ENCODE peak calls at places on chromosomes 11 and 22, in five cellular contexts. E is transverse colon, L is sigmoid colon, C is ovary, W is HepG2. A is an unnamed sample.

GRCh38 chr11:85718126-85718943 is 32.3 kb upstream of the CCDC89 start:
- DNase-seq in E (no peak), C (no peak), W (no peak), L (no peak), A (no peak)

GRCh38 chr22:20430641-20431519 is 6.7 kb downstream of the SCARF2 start:
- DNase-seq in W (no peak), L (peak), C (no peak), E (peak), A (no peak)

GRCh38 chr11:57085604-57086003 is 96.1 kb upstream of the LRRC55 start:
- DNase-seq in L (no peak), E (no peak), C (no peak), W (no peak), A (no peak)

GRCh38 chr11:133386262-133386661 is 146.0 kb downstream of the OPCML start:
- DNase-seq in W (no peak), E (no peak), C (no peak), L (no peak), A (no peak)

GRCh38 chr11:124629961-124630360 is 7.3 kb downstream of the TBRG1 start:
- DNase-seq in E (no peak), W (no peak), C (no peak), L (no peak), A (no peak)

GRCh38 chr11:9316334-9316733 is 1.9 kb upstream of the TMEM41B start:
- DNase-seq in L (no peak), W (no peak), C (no peak), E (no peak), A (no peak)

GRCh38 chr11:35160902-35161585 is 22.1 kb downstream of the CD44 start:
- DNase-seq in E (no peak), W (no peak), C (no peak), L (no peak), A (no peak)

GRCh38 chr11:120331301-120331966 is 4.8 kb upstream of the ARHGEF12 start:
- DNase-seq in W (no peak), E (no peak), L (no peak), C (peak), A (no peak)

GRCh38 chr11:77791301-77791700 is 29.2 kb downstream of the RSF1 start:
- DNase-seq in E (no peak), C (no peak), W (no peak), L (no peak), A (no peak)

GRCh38 chr22:45911601-45912271 is 65.2 kb downstream of the WNT7B start:
- DNase-seq in E (no peak), C (no peak), W (peak), L (no peak), A (peak)

GRCh38 chr11:77882396-77882795 is 61.5 kb downstream of the AAMDC start:
- DNase-seq in L (no peak), C (no peak), E (no peak), W (no peak), A (no peak)

GRCh38 chr11:2724114-2724513 is 24.3 kb upstream of the KCNQ1OT1 start:
- DNase-seq in L (no peak), C (no peak), E (no peak), W (no peak), A (no peak)

GRCh38 chr11:68948948-68949347 is 31.8 kb downstream of the MRGPRD start:
- DNase-seq in W (no peak), E (no peak), L (no peak), C (no peak), A (no peak)

GRCh38 chr22:37462983-37463382 is 23.2 kb downstream of the MFNG start:
- DNase-seq in W (peak), C (no peak), E (no peak), L (no peak), A (no peak)

GRCh38 chr22:37260939-37261338 is 16.9 kb upstream of the RAC2 start:
- DNase-seq in L (no peak), E (peak), W (peak), C (peak), A (peak)

GRCh38 chr11:110092577-110093406 is at the start of gene ZC3H12C:
- DNase-seq in L (peak), C (peak), E (peak), W (peak), A (peak)

GRCh38 chr22:24583221-24583971 is 9.5 kb downstream of the LRRC75B start:
- DNase-seq in E (peak), L (no peak), C (no peak), W (peak), A (no peak)

GRCh38 chr22:24503137-24503850 is 8.2 kb downstream of the UPB1 start:
- DNase-seq in E (peak), W (no peak), C (peak), L (no peak), A (no peak)

GRCh38 chr11:102421262-102421661 is 31.3 kb downstream of the TMEM123 start:
- DNase-seq in C (no peak), E (no peak), L (no peak), W (no peak), A (no peak)

GRCh38 chr11:102293873-102294601 is 23.2 kb upstream of the BIRC3 start:
- DNase-seq in E (no peak), L (no peak), C (no peak), W (peak), A (no peak)

GRCh38 chr11:14973621-14974020 is 1.5 kb upstream of the CALCA start:
- DNase-seq in L (peak), W (no peak), E (no peak), C (no peak), A (no peak)

GRCh38 chr22:30253205-30253852 is 6.8 kb upstream of the LIF start:
- DNase-seq in C (no peak), E (peak), L (no peak), W (no peak), A (peak)

GRCh38 chr11:65418681-65419459 is 3.7 kb upstream of the NEAT1 start:
- DNase-seq in C (peak), E (peak), W (peak), L (peak), A (peak)

GRCh38 chr11:65421204-65422103 is 1.1 kb upstream of the NEAT1 start:
- DNase-seq in E (peak), W (peak), C (peak), L (peak), A (peak)

GRCh38 chr11:65419460-65419772 is 3.2 kb upstream of the NEAT1 start:
- DNase-seq in W (no peak), E (peak), L (peak), C (no peak), A (peak)

GRCh38 chr11:65420506-65421203 is 1.9 kb upstream of the NEAT1 start:
- DNase-seq in C (no peak), L (no peak), E (peak), W (no peak), A (no peak)

GRCh38 chr11:65419773-65420481 is 2.7 kb upstream of the NEAT1 start:
- DNase-seq in L (peak), E (peak), C (peak), W (peak), A (peak)
- TF ChIP-seq EP300 in L (peak), E (peak), C (peak), W (no peak), A (peak)

DNA sequence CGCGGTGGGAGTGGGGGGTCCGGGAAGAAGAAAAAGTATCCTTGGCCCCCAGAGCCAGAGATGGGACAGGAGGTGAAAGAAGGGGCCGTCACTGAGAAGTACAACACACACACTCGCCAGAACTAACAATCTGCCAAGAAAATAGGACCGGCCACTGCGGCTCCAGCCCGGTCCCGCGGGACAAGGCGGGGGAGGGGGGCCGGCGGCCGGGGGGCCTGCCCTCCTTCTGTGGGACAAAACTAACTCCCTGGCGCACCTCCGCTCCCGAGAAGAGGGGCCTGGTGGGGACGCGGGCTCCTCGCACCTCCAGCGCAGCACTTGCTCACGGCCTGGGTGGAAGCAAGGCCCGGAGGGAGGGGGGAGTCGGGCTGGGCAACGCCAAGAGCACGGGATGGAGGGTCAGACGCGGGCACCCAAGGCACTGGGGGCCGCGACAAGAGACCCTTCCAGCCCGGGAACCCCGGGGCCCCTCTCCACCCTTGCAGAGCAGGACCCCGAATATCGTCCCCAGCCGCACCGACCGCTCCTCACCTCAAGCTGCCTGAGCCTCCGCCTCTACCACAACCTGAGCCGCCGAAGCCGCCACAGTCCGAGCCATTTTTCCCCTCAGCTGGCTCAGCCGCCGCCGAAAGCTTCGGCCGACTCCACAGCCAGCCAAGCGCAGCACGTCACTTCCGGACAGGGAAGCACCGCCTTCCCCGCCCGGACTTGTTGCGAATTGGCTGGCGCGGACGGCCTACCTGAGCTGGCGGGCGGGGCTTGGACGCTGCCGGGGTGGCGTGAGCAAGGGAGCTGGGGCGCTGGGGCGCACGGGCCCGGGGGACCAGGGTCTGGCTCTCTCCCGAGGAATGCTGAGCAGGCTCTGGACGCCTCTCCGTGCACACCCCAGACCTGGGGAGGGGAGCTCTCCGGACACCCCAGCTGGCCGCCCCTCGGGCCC is at the start of gene PIK3C2A:
- DNase-seq in C (peak), L (peak), W (peak), E (peak), A (peak)
- TF ChIP-seq EP300 in C (no peak), L (no peak), W (no peak), E (no peak), A (peak)

GRCh38 chr11:62394825-62395538 is 23.9 kb upstream of the SCGB1A1 start:
- DNase-seq in L (peak), C (peak), W (peak), E (peak), A (peak)
- TF ChIP-seq EP300 in L (no peak), C (no peak), W (no peak), E (no peak), A (peak)

GRCh38 chr11:106177311-106177710 is 99.8 kb downstream of the AASDHPPT start:
- DNase-seq in C (no peak), E (no peak), L (no peak), W (no peak), A (no peak)

GRCh38 chr11:106178361-106178760 is 100.9 kb downstream of the AASDHPPT start:
- DNase-seq in E (no peak), L (no peak), C (no peak), W (no peak), A (no peak)

GRCh38 chr11:106176817-106177216 is 99.4 kb downstream of the AASDHPPT start:
- DNase-seq in W (no peak), C (no peak), L (no peak), E (no peak), A (no peak)

GRCh38 chr11:106172389-106172991 is 95.0 kb downstream of the AASDHPPT start:
- DNase-seq in E (no peak), L (no peak), W (no peak), C (no peak), A (no peak)

GRCh38 chr11:106173291-106173690 is 95.8 kb downstream of the AASDHPPT start:
- DNase-seq in E (no peak), W (no peak), L (no peak), C (no peak), A (no peak)
- TF ChIP-seq EP300 in E (no peak), W (no peak), L (no peak), C (no peak), A (no peak)

DNA sequence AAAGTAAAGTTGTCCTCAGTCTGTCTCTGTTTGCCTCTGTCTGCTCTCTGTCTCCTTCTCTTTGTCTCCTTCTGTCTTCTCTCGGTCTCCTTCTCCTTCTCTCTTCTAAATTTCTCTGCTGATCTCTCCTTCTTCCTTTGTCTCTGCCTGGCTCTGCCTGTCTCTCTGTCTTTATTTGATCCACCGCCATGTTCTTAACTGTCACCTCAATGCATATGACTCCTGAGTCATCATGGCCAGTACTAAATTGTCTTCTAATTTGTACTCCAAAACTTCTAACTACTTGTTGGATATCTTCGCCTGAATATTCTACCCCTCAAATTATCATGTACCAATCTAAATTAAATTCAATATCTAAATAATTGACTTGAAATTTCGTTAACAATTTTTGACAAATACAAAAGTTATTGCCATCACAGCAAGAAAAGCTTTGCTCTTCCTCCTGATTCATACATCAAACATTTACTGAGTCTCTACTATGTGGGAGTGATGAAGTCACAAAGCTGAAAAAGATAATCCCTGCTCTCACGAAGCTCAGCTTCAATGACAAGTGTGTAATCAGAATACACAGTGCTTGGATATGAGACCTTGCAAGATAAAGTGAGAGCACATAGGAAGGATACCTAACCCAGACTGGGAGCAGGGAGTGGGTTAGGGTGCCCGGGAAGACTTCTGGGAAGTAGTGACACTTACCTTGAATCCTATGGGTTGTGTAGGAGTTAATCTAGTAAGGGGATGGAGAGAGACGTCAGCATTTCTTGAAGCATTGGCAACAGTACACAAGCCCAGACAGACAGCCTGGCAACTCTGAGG is 193.0 kb downstream of the MAML2 start:
- DNase-seq in E (no peak), C (no peak), L (no peak), W (peak), A (no peak)
- TF ChIP-seq EP300 in E (no peak), C (no peak), L (no peak), W (no peak), A (no peak)

GRCh38 chr11:115924744-115925567 is 420.7 kb upstream of the CADM1 start:
- DNase-seq in W (no peak), L (no peak), E (no peak), C (no peak), A (no peak)
- TF ChIP-seq EP300 in W (no peak), L (no peak), E (no peak), C (no peak), A (no peak)

GRCh38 chr11:36751251-36751839 is 153.3 kb upstream of the RAG2 start:
- DNase-seq in E (no peak), C (no peak), W (no peak), L (no peak), A (no peak)
- TF ChIP-seq EP300 in E (no peak), C (no peak), W (no peak), L (no peak), A (no peak)

DNA sequence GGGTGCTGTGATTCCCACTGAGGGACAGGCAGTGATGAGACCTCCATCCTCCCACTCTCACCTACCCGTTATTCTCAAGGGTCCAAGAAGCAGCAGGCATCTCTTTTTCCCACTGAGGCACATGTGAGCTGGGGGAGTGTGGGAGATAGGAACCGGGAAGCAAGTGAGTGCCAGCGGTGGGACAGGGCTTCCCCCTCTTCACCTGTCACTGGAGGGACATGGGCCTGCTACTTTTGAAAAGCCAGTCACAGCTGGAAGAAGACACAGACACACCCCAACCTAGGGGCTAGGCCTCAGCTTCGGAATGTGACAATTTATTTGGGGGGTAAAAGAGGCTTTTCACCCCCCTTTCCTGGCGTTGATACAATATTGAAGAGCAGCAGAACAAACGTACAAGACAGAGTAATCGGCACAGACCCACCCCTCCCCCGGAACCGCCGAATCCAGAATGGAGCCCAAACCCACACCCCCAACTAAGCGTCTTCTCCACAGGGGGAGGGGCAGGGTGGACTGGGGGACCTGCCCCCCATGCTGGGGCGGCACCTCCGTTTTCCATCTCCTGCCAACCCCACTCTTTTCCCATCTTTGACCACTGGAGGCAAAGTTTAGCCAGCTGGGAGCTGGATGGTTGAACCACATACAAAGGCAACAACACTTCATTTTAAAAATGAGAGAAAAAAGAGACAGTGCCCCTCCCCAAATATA is 10.7 kb downstream of the CBX6 start:
- DNase-seq in C (no peak), L (peak), E (no peak), W (no peak), A (no peak)
- TF ChIP-seq EP300 in C (no peak), L (no peak), E (no peak), W (no peak), A (no peak)

DNA sequence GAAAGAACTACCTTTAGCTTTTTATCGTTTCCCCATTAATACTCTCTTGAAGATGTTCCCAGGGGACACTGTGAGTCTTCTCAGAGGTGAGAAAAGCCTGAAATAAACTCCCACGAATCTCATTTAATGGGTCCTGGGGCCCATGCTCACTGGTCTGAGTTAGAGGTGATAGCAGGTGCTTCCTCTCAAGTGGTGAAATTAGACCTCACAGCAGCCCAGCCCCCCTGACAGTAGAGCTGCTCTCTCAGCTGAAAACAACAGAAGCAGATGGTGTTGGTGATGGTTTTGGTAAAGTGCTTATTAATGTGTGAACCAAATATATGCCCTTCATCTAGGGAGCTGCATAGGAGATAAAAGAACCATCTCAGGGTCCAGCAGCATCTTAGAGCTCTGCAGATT is 76.8 kb upstream of the VPREB1 start:
- DNase-seq in C (no peak), E (peak), L (no peak), W (no peak), A (no peak)
- TF ChIP-seq EP300 in C (no peak), E (no peak), L (no peak), W (no peak), A (no peak)

GRCh38 chr11:117157507-117157906 is 13.4 kb downstream of the PAFAH1B2 start:
- DNase-seq in L (no peak), W (no peak), C (no peak), E (no peak), A (no peak)

GRCh38 chr11:117166491-117166890 is 12.1 kb upstream of the SIDT2 start:
- DNase-seq in E (no peak), W (no peak), L (no peak), C (no peak), A (no peak)

GRCh38 chr11:117159892-117160291 is 15.8 kb downstream of the PAFAH1B2 start:
- DNase-seq in L (no peak), C (no peak), W (no peak), E (no peak), A (no peak)

DNA sequence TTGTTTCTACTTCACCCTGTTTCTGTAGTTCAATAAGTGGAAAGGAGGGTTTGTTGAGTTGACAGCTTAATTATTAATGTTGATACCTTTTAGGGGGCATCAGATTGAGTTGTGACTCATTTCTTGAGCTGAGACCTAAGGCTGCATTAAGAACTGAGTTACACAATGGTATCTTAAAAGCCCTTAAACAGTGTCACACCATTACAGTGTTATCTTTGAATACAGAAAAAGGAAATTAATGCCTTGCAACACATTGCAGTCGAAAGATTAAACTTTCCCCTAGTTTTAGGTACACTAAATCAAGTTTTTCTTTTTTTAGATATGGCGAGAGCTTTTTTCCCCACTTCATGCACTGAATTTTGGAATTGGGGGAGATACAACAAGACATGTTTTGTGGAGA is 16.7 kb downstream of the PAFAH1B2 start:
- DNase-seq in W (no peak), C (no peak), L (no peak), E (no peak), A (no peak)
- TF ChIP-seq EP300 in W (no peak), C (no peak), L (no peak), E (no peak), A (no peak)